ENCODE peak calls at places on chromosomes 3 and 15, in ten cellular contexts. C is AG04449; P is GM23338; N is fibroblast of lung; U is PC-9; A is K562; E is IMR-90; G is endothelial cell; R is PC-3; B is CD4-positive, alpha-beta T cell. T is an unnamed sample.

GRCh38 chr3:169952045-169952444 is 14.6 kb upstream of the SEC62 start:
- DNase-seq in C (no peak), P (no peak), N (no peak), U (no peak), A (no peak), E (no peak), G (no peak), R (no peak), B (no peak), T (no peak)

GRCh38 chr15:62426387-62426956 is 261.4 kb upstream of the C2CD4B start:
- DNase-seq in C (no peak), P (no peak), N (peak), U (no peak), A (no peak), E (no peak), G (no peak), R (no peak), B (no peak), T (no peak)

GRCh38 chr3:64889991-64890390 is 202.2 kb upstream of the ADAMTS9 start:
- DNase-seq in C (no peak), P (peak), N (no peak), U (no peak), A (no peak), E (peak), G (peak), R (no peak), B (no peak), T (no peak)

GRCh38 chr3:168241156-168241555 is 145.4 kb upstream of the GOLIM4 start:
- DNase-seq in C (no peak), P (no peak), N (no peak), U (no peak), A (no peak), E (no peak), G (no peak), R (no peak), B (no peak), T (no peak)

GRCh38 chr3:96510334-96510733 is 304.1 kb upstream of the EPHA6 start:
- DNase-seq in C (no peak), P (peak), N (no peak), U (no peak), A (no peak), E (no peak), G (no peak), R (no peak), B (no peak), T (no peak)

GRCh38 chr3:66667284-66667683 is 166.5 kb upstream of the LRIG1 start:
- DNase-seq in C (no peak), P (no peak), N (no peak), U (no peak), A (no peak), E (no peak), G (no peak), R (no peak), B (no peak), T (no peak)

GRCh38 chr15:81851307-81851706 is 194.5 kb downstream of the MEX3B start:
- DNase-seq in C (no peak), P (no peak), N (no peak), U (no peak), A (no peak), E (no peak), G (no peak), R (no peak), B (no peak), T (no peak)

GRCh38 chr15:58551764-58552504 is 120.1 kb downstream of the LIPC start:
- DNase-seq in C (peak), P (peak), N (peak), U (peak), A (peak), E (peak), G (no peak), R (peak), B (no peak), T (peak)

GRCh38 chr15:48897144-48897814 is 19.3 kb downstream of the EID1 start:
- DNase-seq in C (no peak), P (peak), N (peak), U (no peak), A (peak), E (peak), G (no peak), R (no peak), B (no peak), T (no peak)

GRCh38 chr3:38544926-38545325 is 48.8 kb downstream of the EXOG start:
- DNase-seq in C (no peak), P (no peak), N (no peak), U (no peak), A (no peak), E (no peak), G (no peak), R (no peak), B (no peak), T (no peak)

GRCh38 chr3:98977520-98977919 is 76.0 kb upstream of the DCBLD2 start:
- DNase-seq in C (no peak), P (no peak), N (peak), U (peak), A (no peak), E (peak), G (no peak), R (peak), B (no peak), T (peak)

GRCh38 chr3:178532414-178532813 is 3.8 kb upstream of the KCNMB2 start:
- DNase-seq in C (no peak), P (no peak), N (peak), U (no peak), A (no peak), E (no peak), G (no peak), R (peak), B (no peak), T (no peak)

GRCh38 chr15:96245252-96245651 is 85.2 kb upstream of the NR2F2 start:
- DNase-seq in C (no peak), P (no peak), N (no peak), U (no peak), A (no peak), E (no peak), G (no peak), R (no peak), B (no peak), T (no peak)

GRCh38 chr3:116912116-116912515 is 202.5 kb downstream of the TUSC7 start:
- DNase-seq in C (no peak), P (no peak), N (no peak), U (no peak), A (no peak), E (no peak), G (no peak), R (no peak), B (no peak), T (no peak)

GRCh38 chr3:188788621-188789081 is 383.1 kb upstream of the TPRG1 start:
- DNase-seq in C (peak), P (no peak), N (peak), U (no peak), A (no peak), E (peak), G (no peak), R (peak), B (no peak), T (no peak)

GRCh38 chr3:180855956-180856355 is 56.5 kb upstream of the FXR1 start:
- DNase-seq in C (no peak), P (no peak), N (no peak), U (no peak), A (no peak), E (no peak), G (no peak), R (no peak), B (no peak), T (no peak)

GRCh38 chr15:25239471-25240345 is 199.1 kb downstream of the UBE3A start:
- DNase-seq in C (no peak), P (no peak), N (no peak), U (no peak), A (no peak), E (no peak), G (no peak), R (no peak), B (no peak), T (no peak)

GRCh38 chr3:147945968-147946519 is 536.9 kb downstream of the ZIC1 start:
- DNase-seq in C (peak), P (peak), N (peak), U (peak), A (no peak), E (peak), G (no peak), R (peak), B (no peak), T (peak)

GRCh38 chr15:77527831-77528231 is 104.9 kb downstream of the LINGO1 start:
- DNase-seq in C (no peak), P (no peak), N (no peak), U (no peak), A (no peak), E (no peak), G (no peak), R (no peak), B (no peak), T (no peak)

GRCh38 chr3:14730703-14731102 is 55.8 kb downstream of the C3orf20 start:
- DNase-seq in C (no peak), P (no peak), N (no peak), U (no peak), A (no peak), E (no peak), G (no peak), R (peak), B (no peak), T (no peak)

GRCh38 chr3:14721126-14721864 is 46.4 kb downstream of the C3orf20 start:
- DNase-seq in C (no peak), P (no peak), N (no peak), U (no peak), A (no peak), E (no peak), G (no peak), R (no peak), B (no peak), T (no peak)

GRCh38 chr3:14725015-14725431 is 50.1 kb downstream of the C3orf20 start:
- DNase-seq in C (peak), P (no peak), N (peak), U (no peak), A (no peak), E (peak), G (no peak), R (peak), B (no peak), T (no peak)

GRCh38 chr3:14728113-14728512 is 53.2 kb downstream of the C3orf20 start:
- DNase-seq in C (no peak), P (no peak), N (no peak), U (no peak), A (no peak), E (no peak), G (no peak), R (no peak), B (no peak), T (no peak)

DNA sequence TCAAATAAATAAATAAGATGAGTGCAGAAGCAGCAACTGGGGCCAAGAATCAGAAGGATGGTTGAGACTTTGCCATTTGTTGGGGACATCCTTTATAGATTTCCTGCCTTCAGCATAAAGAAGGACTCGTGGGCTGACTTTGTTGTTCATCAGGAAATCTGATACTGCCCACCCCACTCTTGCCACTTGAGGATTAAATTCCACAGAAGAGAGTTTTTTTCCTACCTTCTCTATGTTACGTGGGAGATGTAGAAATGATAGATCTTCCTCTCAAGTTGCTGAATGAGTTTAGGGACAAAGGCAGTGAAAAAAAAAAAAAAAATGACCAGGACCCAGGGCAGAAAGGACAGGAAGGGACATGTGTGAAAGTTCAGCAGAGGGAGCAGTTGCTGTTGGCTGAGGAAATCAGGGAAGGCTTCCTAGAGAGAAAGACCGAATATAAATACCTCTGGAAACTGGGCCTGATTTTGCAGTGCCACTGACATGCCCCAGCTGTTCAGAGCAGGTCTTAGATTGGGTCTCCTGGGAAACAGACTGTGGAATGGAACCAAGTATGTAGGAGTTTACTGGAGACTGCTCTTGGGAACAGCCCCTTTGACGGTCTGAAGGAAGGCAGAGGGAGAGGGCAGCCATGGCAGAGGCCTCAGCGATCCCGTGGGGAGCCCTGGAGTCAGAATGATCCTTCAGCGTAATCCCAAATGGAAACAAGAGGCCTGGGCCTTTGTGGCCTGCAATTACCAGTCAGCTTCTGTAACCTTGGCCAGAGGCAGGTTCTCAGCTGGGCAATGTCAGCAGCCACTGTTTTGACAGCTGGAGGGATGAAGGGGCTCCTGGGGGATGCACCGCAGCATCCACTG is 50.9 kb downstream of the C3orf20 start:
- DNase-seq in C (no peak), P (peak), N (peak), U (no peak), A (no peak), E (peak), G (no peak), R (no peak), B (no peak), T (no peak)
- TF ChIP-seq CTCF in C (no peak), P (peak), N (no peak), U (no peak), A (no peak), E (no peak), G (no peak), R (no peak), B (no peak), T (no peak)

DNA sequence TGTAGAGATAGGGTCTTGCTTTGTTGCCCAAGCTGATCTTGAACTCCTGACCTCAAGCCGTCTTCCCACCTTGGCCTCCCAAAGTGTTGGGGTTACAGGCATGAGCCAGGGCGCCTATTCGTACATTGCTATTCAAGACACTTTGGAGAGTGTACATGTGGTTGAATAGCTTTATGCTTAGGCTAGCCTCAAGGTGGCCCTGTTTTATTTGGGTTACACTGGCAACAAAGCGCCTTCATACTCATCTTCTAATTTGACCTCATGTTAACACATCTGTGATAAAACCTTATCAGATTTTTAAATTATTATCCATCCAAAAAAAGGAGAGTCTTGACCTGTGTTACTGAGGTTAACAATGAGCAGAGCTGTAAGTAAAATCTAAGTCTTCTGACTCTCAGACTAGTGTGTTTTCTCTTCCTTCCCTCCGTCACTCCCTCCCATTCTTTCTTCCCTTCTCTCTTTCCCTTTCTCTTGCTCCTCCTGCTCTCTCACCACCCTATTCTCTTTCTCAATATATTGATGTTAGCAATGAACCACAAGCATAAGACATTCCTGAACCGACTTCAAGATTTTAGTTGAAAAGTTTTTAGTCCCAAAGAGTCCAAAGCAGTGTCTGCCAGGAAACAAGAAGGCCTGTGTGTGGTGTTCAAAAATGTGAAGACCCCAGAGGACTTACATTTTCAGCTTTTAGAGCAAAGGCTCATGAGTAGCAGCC is 603.7 kb upstream of the CFAP20DC start:
- DNase-seq in C (no peak), P (no peak), N (no peak), U (no peak), A (no peak), E (no peak), G (no peak), R (no peak), B (no peak), T (no peak)
- TF ChIP-seq CTCF in C (no peak), P (peak), N (no peak), U (no peak), A (no peak), E (no peak), G (no peak), R (peak), B (no peak), T (no peak)

DNA sequence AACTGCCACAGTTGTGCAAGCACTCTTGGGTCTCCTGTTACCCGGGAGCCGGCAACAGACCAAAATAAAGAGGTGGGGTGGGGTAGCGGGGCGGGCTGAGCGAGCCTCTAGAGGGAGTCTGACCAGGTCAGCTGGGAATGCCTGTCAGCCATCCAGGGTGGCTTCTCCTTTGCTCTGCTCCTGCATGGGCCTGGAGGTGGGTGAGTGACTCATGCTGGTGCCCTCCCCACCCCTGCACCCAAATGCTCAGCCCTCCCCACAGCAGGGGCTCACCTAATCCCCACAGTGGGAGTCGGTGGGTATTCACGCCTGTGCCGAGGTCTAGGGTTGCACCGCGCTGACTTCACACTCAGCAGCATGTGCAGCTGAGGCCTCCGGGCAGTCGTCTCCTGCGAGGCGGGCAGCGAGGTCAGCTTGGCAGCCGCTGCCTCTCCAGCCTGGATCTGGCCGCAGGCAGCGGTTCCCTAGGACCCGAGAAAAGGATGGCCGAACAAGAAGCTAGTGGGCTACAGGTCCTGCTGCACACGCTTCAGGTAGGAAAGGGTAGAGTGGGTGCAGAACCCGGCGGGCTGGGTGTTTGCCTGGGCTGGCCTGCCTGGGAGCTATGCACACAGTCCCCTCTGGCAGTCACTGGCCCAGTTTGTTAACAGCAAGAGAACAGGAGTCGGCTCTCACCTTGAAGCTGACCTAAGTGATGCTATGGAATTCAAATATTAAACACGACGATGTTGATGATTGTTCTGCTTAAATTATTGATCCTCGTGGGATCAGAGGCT is at the start of gene AGBL1:
- DNase-seq in C (no peak), P (peak), N (no peak), U (no peak), A (no peak), E (no peak), G (no peak), R (no peak), B (no peak), T (no peak)
- TF ChIP-seq CTCF in C (no peak), P (peak), N (no peak), U (no peak), A (no peak), E (no peak), G (no peak), R (no peak), B (no peak), T (no peak)

DNA sequence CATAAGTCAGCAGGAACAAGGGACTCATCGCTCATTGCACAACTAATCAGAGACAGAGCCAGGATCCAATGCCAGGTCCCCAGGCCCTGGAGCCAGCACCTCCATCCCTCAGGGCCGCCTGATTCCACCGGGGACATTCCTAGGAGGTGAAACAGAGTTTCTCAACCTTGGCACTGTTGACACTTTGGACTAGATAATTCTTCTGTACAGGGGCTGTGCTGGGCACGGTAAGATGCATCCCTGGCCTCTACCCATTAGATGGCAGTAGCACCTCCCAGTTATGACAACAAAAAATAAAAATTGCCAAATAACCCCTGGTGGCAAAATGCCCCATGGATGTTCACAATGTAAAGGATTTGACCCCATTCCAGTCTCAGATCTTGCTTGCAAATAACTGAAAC is 127.7 kb downstream of the MTHFS start:
- DNase-seq in C (no peak), P (peak), N (no peak), U (no peak), A (no peak), E (no peak), G (no peak), R (peak), B (no peak), T (peak)
- TF ChIP-seq CTCF in C (no peak), P (peak), N (peak), U (peak), A (peak), E (peak), G (no peak), R (peak), B (no peak), T (peak)

GRCh38 chr3:16319307-16319706 is 54.3 kb downstream of the OXNAD1 start:
- DNase-seq in C (no peak), P (peak), N (no peak), U (no peak), A (peak), E (no peak), G (peak), R (peak), B (peak), T (peak)
- TF ChIP-seq CTCF in C (no peak), P (peak), N (no peak), U (peak), A (peak), E (peak), G (peak), R (peak), B (peak), T (peak)

DNA sequence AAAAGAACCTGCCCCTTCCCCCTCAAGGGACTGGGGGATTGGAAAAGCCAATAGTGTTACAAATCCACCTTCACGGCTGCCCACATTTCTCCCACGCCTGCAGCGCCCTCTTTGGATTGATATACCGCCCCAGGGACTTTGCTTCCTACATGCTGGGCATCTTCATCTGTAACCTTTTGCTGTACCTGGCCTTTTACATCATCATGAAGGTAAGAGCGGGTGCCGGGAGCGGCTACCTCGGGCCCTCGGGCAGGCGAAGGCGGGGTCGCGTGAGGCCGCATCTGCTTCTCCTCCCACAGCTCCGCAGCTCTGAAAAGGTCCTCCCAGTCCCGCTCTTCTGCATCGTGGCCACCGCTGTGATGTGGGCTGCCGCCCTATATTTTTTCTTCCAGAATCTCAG is 73.1 kb downstream of the USF3 start:
- DNase-seq in C (no peak), P (peak), N (no peak), U (no peak), A (no peak), E (no peak), G (peak), R (no peak), B (no peak), T (no peak)
- TF ChIP-seq CTCF in C (no peak), P (peak), N (no peak), U (no peak), A (peak), E (no peak), G (no peak), R (peak), B (no peak), T (no peak)